ENCODE peak calls at places on chromosome 14, in five cellular contexts. One of them, this sample, is unnamed.
A peak's percentile ranks its signal among the peaks of the same experiment; 100 is the strongest.

GRCh38 chr14:104510794-104511611 is 68.6 kb upstream of the C14orf180 start:
- DNase-seq in SK-N-SH: peak; percentile 71
- DNase-seq in heart left ventricle: peak; percentile 87
- DNase-seq in tibial artery: no peak
- DNase-seq in transverse colon: no peak
- DNase-seq in this sample: peak; percentile 51

GRCh38 chr14:50347521-50347920 is 35.4 kb downstream of the DMAC2L start:
- DNase-seq in SK-N-SH: no peak
- DNase-seq in heart left ventricle: no peak
- DNase-seq in tibial artery: no peak
- DNase-seq in transverse colon: no peak
- DNase-seq in this sample: no peak

GRCh38 chr14:70281938-70282337 is 77.5 kb downstream of the COX16 start:
- DNase-seq in SK-N-SH: no peak
- DNase-seq in heart left ventricle: no peak
- DNase-seq in tibial artery: no peak
- DNase-seq in transverse colon: no peak
- DNase-seq in this sample: no peak

GRCh38 chr14:92105845-92106094 is 612 bp downstream of the ATXN3 start:
- DNase-seq in SK-N-SH: no peak
- DNase-seq in heart left ventricle: peak; percentile 78
- DNase-seq in tibial artery: peak; percentile 81
- DNase-seq in transverse colon: peak; percentile 44
- DNase-seq in this sample: peak; percentile 59

GRCh38 chr14:74863274-74863673 is 12.7 kb downstream of the PROX2 start:
- DNase-seq in SK-N-SH: no peak
- DNase-seq in heart left ventricle: peak; percentile 32
- DNase-seq in tibial artery: no peak
- DNase-seq in transverse colon: no peak
- DNase-seq in this sample: no peak

GRCh38 chr14:35747379-35747778 is 61.7 kb downstream of the RALGAPA1 start:
- DNase-seq in SK-N-SH: no peak
- DNase-seq in heart left ventricle: no peak
- DNase-seq in tibial artery: no peak
- DNase-seq in transverse colon: no peak
- DNase-seq in this sample: no peak

GRCh38 chr14:54808326-54809161 is 94.1 kb downstream of the GCH1 start:
- DNase-seq in SK-N-SH: peak; percentile 75
- DNase-seq in heart left ventricle: no peak
- DNase-seq in tibial artery: no peak
- DNase-seq in transverse colon: no peak
- DNase-seq in this sample: no peak

GRCh38 chr14:22598099-22598895 is at the start of gene ABHD4:
- DNase-seq in SK-N-SH: peak; percentile 89
- DNase-seq in heart left ventricle: peak; percentile 88
- DNase-seq in tibial artery: peak; percentile 92
- DNase-seq in transverse colon: peak; percentile 89
- DNase-seq in this sample: peak; percentile 79

GRCh38 chr14:24456980-24457379 is 14.4 kb upstream of the SDR39U1 start:
- DNase-seq in SK-N-SH: no peak
- DNase-seq in heart left ventricle: no peak
- DNase-seq in tibial artery: no peak
- DNase-seq in transverse colon: no peak
- DNase-seq in this sample: no peak

GRCh38 chr14:104886690-104887622 is 21.9 kb downstream of the CEP170B start:
- DNase-seq in SK-N-SH: no peak
- DNase-seq in heart left ventricle: no peak
- DNase-seq in tibial artery: peak; percentile 66
- DNase-seq in transverse colon: peak; percentile 7
- DNase-seq in this sample: no peak

GRCh38 chr14:59274991-59275391 is 86.5 kb downstream of the DAAM1 start:
- DNase-seq in SK-N-SH: no peak
- DNase-seq in heart left ventricle: peak; percentile 68
- DNase-seq in tibial artery: no peak
- DNase-seq in transverse colon: no peak
- DNase-seq in this sample: no peak

GRCh38 chr14:96746101-96746500 is 51.1 kb upstream of the VRK1 start:
- DNase-seq in SK-N-SH: no peak
- DNase-seq in heart left ventricle: no peak
- DNase-seq in tibial artery: no peak
- DNase-seq in transverse colon: no peak
- DNase-seq in this sample: no peak

GRCh38 chr14:37024166-37024565 is 148.2 kb downstream of the SLC25A21 start:
- DNase-seq in SK-N-SH: no peak
- DNase-seq in heart left ventricle: no peak
- DNase-seq in tibial artery: no peak
- DNase-seq in transverse colon: no peak
- DNase-seq in this sample: no peak
- TF ChIP-seq CTCF in SK-N-SH: no peak
- TF ChIP-seq CTCF in heart left ventricle: no peak
- TF ChIP-seq CTCF in tibial artery: no peak
- TF ChIP-seq CTCF in transverse colon: no peak
- TF ChIP-seq CTCF in this sample: no peak

GRCh38 chr14:103123128-103123633 is at the start of gene TNFAIP2:
- DNase-seq in SK-N-SH: no peak
- DNase-seq in heart left ventricle: peak; percentile 86
- DNase-seq in tibial artery: peak; percentile 80
- DNase-seq in transverse colon: peak; percentile 55
- DNase-seq in this sample: no peak
- H3K4me3 ChIP-seq in SK-N-SH: no peak within 1 kb of the TSS
- H3K4me3 ChIP-seq in heart left ventricle: peak within 1 kb of the TSS; percentile 94
- H3K4me3 ChIP-seq in tibial artery: peak within 1 kb of the TSS; percentile 51
- H3K4me3 ChIP-seq in transverse colon: peak within 1 kb of the TSS; percentile 50
- H3K4me3 ChIP-seq in this sample: peak within 1 kb of the TSS; percentile 57

GRCh38 chr14:79573486-79573885 is 637.8 kb downstream of the DIO2 start:
- DNase-seq in SK-N-SH: no peak
- DNase-seq in heart left ventricle: no peak
- DNase-seq in tibial artery: no peak
- DNase-seq in transverse colon: no peak
- DNase-seq in this sample: no peak
- TF ChIP-seq CTCF in SK-N-SH: no peak
- TF ChIP-seq CTCF in heart left ventricle: no peak
- TF ChIP-seq CTCF in tibial artery: no peak
- TF ChIP-seq CTCF in transverse colon: no peak
- TF ChIP-seq CTCF in this sample: no peak

GRCh38 chr14:56817396-56817921 is 7.2 kb upstream of the OTX2 start:
- DNase-seq in SK-N-SH: no peak
- DNase-seq in heart left ventricle: no peak
- DNase-seq in tibial artery: no peak
- DNase-seq in transverse colon: no peak
- DNase-seq in this sample: no peak

GRCh38 chr14:56814468-56815074 is 4.3 kb upstream of the OTX2 start:
- DNase-seq in SK-N-SH: no peak
- DNase-seq in heart left ventricle: no peak
- DNase-seq in tibial artery: no peak
- DNase-seq in transverse colon: no peak
- DNase-seq in this sample: no peak

GRCh38 chr14:56813143-56813551 is 2.9 kb upstream of the OTX2 start:
- DNase-seq in SK-N-SH: no peak
- DNase-seq in heart left ventricle: no peak
- DNase-seq in tibial artery: no peak
- DNase-seq in transverse colon: no peak
- DNase-seq in this sample: no peak

GRCh38 chr14:56815301-56815700 is 5.0 kb upstream of the OTX2 start:
- DNase-seq in SK-N-SH: no peak
- DNase-seq in heart left ventricle: no peak
- DNase-seq in tibial artery: no peak
- DNase-seq in transverse colon: no peak
- DNase-seq in this sample: no peak

DNA sequence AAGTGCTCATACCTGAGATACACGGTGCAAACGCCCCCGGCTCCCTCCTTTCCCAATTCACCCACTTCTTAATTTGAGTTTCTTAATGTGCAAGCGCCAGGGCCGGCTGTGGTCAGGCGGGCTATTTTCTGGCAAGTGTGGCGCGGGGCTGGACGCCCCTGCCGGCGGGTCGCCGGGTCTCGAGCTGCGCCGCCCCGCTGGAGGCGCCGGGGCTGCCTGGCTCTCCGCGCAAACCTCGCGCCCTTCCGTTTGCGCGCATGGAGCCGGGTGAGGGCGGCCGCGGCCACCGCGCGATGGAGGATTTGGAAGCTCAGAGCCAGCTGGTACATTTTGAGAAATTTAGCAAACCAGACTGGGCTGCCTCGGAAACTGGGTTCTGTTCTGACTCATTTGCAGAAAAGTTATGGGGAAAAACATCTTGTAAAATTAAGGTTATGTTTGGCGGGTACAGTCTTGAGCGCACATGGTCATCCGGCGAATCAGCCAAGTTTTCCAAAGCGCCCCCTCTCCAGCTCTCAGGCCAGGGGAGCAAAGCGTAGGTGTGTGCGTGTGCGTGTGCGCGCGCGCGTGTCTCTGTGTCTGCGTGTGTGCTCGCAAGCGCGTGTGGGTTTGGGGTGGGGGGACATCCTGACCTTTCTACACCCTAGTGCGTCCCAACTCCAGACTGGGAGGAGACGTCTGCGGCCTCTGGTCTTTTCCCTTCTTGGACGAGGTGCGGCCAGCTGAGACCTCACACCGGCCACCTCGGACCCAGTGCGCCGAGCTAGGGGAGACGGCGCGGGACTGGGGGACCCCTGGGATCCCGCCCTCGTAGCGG is 6.5 kb upstream of the OTX2 start:
- DNase-seq in SK-N-SH: no peak
- DNase-seq in heart left ventricle: no peak
- DNase-seq in tibial artery: no peak
- DNase-seq in transverse colon: no peak
- DNase-seq in this sample: no peak
- H3K4me3 ChIP-seq in SK-N-SH: no peak overlapping the region
- H3K4me3 ChIP-seq in heart left ventricle: no peak overlapping the region
- H3K4me3 ChIP-seq in tibial artery: no peak overlapping the region
- H3K4me3 ChIP-seq in transverse colon: no peak overlapping the region
- H3K4me3 ChIP-seq in this sample: no peak overlapping the region

GRCh38 chr14:77804592-77804991 is 4.7 kb downstream of the ADCK1 start:
- DNase-seq in SK-N-SH: no peak
- DNase-seq in heart left ventricle: no peak
- DNase-seq in tibial artery: no peak
- DNase-seq in transverse colon: peak; percentile 31
- DNase-seq in this sample: no peak
- TF ChIP-seq CTCF in SK-N-SH: peak; percentile 42
- TF ChIP-seq CTCF in heart left ventricle: no peak
- TF ChIP-seq CTCF in tibial artery: no peak
- TF ChIP-seq CTCF in transverse colon: peak; percentile 24
- TF ChIP-seq CTCF in this sample: no peak

DNA sequence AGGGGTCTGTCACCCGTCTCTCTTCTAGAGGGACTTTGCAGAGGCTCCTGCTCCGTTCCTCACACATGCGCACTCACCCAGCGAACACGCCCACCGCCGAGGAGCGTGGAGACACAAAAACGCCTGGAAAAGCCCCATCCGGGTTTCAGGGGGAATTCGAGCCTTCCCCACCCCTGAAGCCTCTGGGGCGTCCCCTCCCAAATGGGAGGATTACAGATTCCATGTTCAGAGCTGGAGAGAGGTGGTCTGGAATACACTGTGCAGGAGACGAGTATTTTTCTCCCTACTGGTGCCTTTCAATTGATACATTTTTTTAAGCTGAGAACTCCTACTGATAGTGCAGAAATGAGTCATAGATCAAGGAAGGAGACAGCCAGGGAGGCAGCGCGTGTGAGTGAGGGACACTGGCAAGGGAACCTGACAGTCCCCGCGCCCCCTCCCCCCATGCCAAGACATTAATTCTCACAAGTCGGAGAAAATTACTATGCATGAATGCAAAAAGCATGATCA is 37.0 kb downstream of the BCL11B start:
- DNase-seq in SK-N-SH: no peak
- DNase-seq in heart left ventricle: no peak
- DNase-seq in tibial artery: no peak
- DNase-seq in transverse colon: no peak
- DNase-seq in this sample: no peak
- H3K4me3 ChIP-seq in SK-N-SH: no peak overlapping the region
- H3K4me3 ChIP-seq in heart left ventricle: no peak overlapping the region
- H3K4me3 ChIP-seq in tibial artery: no peak overlapping the region
- H3K4me3 ChIP-seq in transverse colon: no peak overlapping the region
- H3K4me3 ChIP-seq in this sample: no peak overlapping the region

This sample was measured in lower leg skin.